ENCODE peak calls at places on chromosome 9, in five cellular contexts. Z is CD8-positive, alpha-beta memory T cell; M is ACHN; P is HuH-7; C is HFF-Myc. F is an unnamed sample.

GRCh38 chr9:83469722-83470121 is 68.5 kb downstream of the FRMD3 start:
- DNase-seq in P (no peak), Z (no peak), C (no peak), M (no peak), F (no peak)

GRCh38 chr9:4262735-4263141 is 37.1 kb downstream of the GLIS3 start:
- DNase-seq in C (peak), Z (no peak), P (no peak), M (peak), F (peak)

GRCh38 chr9:32631991-32632390 is 3.5 kb downstream of the TAF1L start:
- DNase-seq in C (no peak), M (no peak), P (no peak), Z (no peak), F (no peak)

GRCh38 chr9:27717991-27718390 is 144.7 kb upstream of the C9orf72 start:
- DNase-seq in P (no peak), M (no peak), Z (no peak), C (no peak), F (no peak)

GRCh38 chr9:38720083-38720755 is at the start of gene FAM240B:
- DNase-seq in P (no peak), Z (no peak), M (no peak), C (no peak), F (peak)

GRCh38 chr9:125561497-125562148 is 145.4 kb downstream of the MAPKAP1 start:
- DNase-seq in C (no peak), Z (no peak), M (no peak), P (no peak), F (no peak)

GRCh38 chr9:132670359-132670815 is at the start of gene GTF3C4:
- DNase-seq in Z (peak), M (peak), C (no peak), P (peak), F (no peak)

GRCh38 chr9:36317766-36318165 is 59.5 kb upstream of the GNE start:
- DNase-seq in C (no peak), Z (no peak), M (no peak), P (peak), F (peak)

GRCh38 chr9:108724669-108725068 is 131.1 kb downstream of the ACTL7B start:
- DNase-seq in P (no peak), C (no peak), Z (no peak), M (no peak), F (no peak)

GRCh38 chr9:15400281-15400941 is 22.3 kb upstream of the SNAPC3 start:
- DNase-seq in P (no peak), Z (no peak), M (no peak), C (no peak), F (no peak)

GRCh38 chr9:77455312-77455927 is 192.7 kb downstream of the GNA14 start:
- DNase-seq in C (no peak), P (peak), M (peak), Z (no peak), F (no peak)

GRCh38 chr9:19154135-19154612 is 26.9 kb upstream of the PLIN2 start:
- DNase-seq in Z (no peak), P (peak), M (no peak), C (no peak), F (no peak)

GRCh38 chr9:135926402-135927194 is 19.3 kb upstream of the CAMSAP1 start:
- DNase-seq in P (no peak), Z (no peak), C (no peak), M (peak), F (peak)

GRCh38 chr9:89993678-89994630 is 389.1 kb downstream of the GADD45G start:
- DNase-seq in Z (no peak), P (peak), C (no peak), M (no peak), F (no peak)

GRCh38 chr9:133109931-133110650 is 10.9 kb downstream of the RALGDS start:
- DNase-seq in C (no peak), Z (no peak), P (no peak), M (no peak), F (no peak)

GRCh38 chr9:94135222-94135621 is 51.0 kb downstream of the PTPDC1 start:
- DNase-seq in C (peak), M (no peak), P (no peak), Z (no peak), F (no peak)